ENCODE peak calls at places on chromosomes 2 and 18, in ten cellular contexts. N is stimulated activated CD4-positive, alpha-beta T cell treated with anti-CD3 and anti-CD28 coated beads, Interleukin-2, amount 100 ng/mL, for 48 hours; M is activated gamma-delta T cell treated with Interleukin-2 at 50 U/mL for 16 hours; X is NCI-H1105; H is fibroblast of the aortic adventitia; T is H4; U is EL; Y is hepatocyte; E is brain microvascular endothelial cell; K is non-pigmented ciliary epithelial cell. B is an unnamed sample.

GRCh38 chr2:226514895-226515294 is 284.7 kb downstream of the IRS1 start:
- DNase-seq in N (no peak), K (no peak), T (peak), X (no peak), M (no peak), Y (no peak), H (peak), U (peak), E (peak), B (no peak)

GRCh38 chr18:39909706-39910105 is 2045.3 kb upstream of the PIK3C3 start:
- DNase-seq in K (no peak), X (peak), T (no peak), Y (no peak), N (no peak), H (no peak), E (peak), U (no peak), M (no peak), B (no peak)

GRCh38 chr18:9608298-9608697 is 6.1 kb downstream of the PPP4R1 start:
- DNase-seq in K (no peak), T (no peak), X (no peak), M (no peak), Y (no peak), H (peak), E (no peak), U (peak), N (no peak), B (no peak)

GRCh38 chr2:190119257-190119656 is 56.7 kb upstream of the MSTN start:
- DNase-seq in N (no peak), X (no peak), E (no peak), U (no peak), M (peak), K (no peak), T (no peak), Y (peak), H (peak), B (no peak)

GRCh38 chr2:88865801-88866353 is 174.4 kb downstream of the RPIA start:
- DNase-seq in Y (no peak), N (no peak), K (no peak), T (no peak), X (no peak), U (no peak), E (no peak), H (peak), M (no peak), B (no peak)

GRCh38 chr2:98465456-98466201 is 21.0 kb downstream of the INPP4A start:
- DNase-seq in H (peak), U (peak), M (peak), X (peak), T (peak), K (no peak), N (no peak), Y (peak), E (no peak), B (no peak)

GRCh38 chr2:197092431-197092830 is 165.9 kb upstream of the PGAP1 start:
- DNase-seq in Y (peak), K (peak), T (no peak), H (peak), E (peak), M (no peak), U (peak), N (no peak), X (no peak), B (no peak)

GRCh38 chr2:54208364-54209240 is 47.4 kb downstream of the TSPYL6 start:
- DNase-seq in K (peak), U (peak), X (no peak), E (no peak), N (no peak), Y (no peak), T (no peak), M (no peak), H (peak), B (no peak)

GRCh38 chr2:70984576-70985282 is 6.3 kb downstream of the ANKRD53 start:
- DNase-seq in N (peak), K (no peak), T (no peak), X (no peak), Y (peak), E (no peak), M (peak), U (peak), H (no peak), B (no peak)

GRCh38 chr2:204794624-204795023 is 249.3 kb downstream of the PARD3B start:
- DNase-seq in U (no peak), M (no peak), E (no peak), X (no peak), N (no peak), Y (no peak), T (no peak), H (peak), K (no peak), B (no peak)

GRCh38 chr2:88221365-88221942 is 51.3 kb downstream of the THNSL2 start:
- DNase-seq in Y (no peak), T (no peak), E (no peak), N (no peak), M (no peak), H (no peak), U (peak), X (no peak), K (no peak), B (no peak)

GRCh38 chr2:9097871-9098270 is 94.4 kb upstream of the MBOAT2 start:
- DNase-seq in K (no peak), U (no peak), T (no peak), Y (no peak), H (no peak), N (no peak), M (no peak), E (no peak), X (no peak), B (no peak)

GRCh38 chr2:17388790-17389189 is 129.4 kb downstream of the RAD51AP2 start:
- DNase-seq in M (no peak), Y (no peak), E (no peak), H (no peak), X (no peak), K (no peak), N (no peak), T (no peak), U (no peak), B (no peak)

GRCh38 chr2:57899898-57900297 is 146.7 kb upstream of the VRK2 start:
- DNase-seq in K (no peak), N (no peak), Y (no peak), M (no peak), U (no peak), E (no peak), T (no peak), H (no peak), X (no peak), B (no peak)

GRCh38 chr2:25252291-25253152 is 84.1 kb upstream of the POMC start:
- DNase-seq in N (peak), T (no peak), H (peak), U (peak), X (peak), K (no peak), Y (peak), M (peak), E (peak), B (no peak)

GRCh38 chr2:120231974-120232635 is 8.9 kb upstream of the TMEM185B start:
- DNase-seq in X (no peak), N (peak), H (peak), U (no peak), E (no peak), K (no peak), Y (no peak), T (no peak), M (peak), B (no peak)

GRCh38 chr18:49841236-49842217 is 28.2 kb upstream of the ACAA2 start:
- DNase-seq in E (no peak), X (no peak), Y (no peak), N (no peak), H (no peak), M (no peak), U (no peak), K (no peak), T (no peak), B (no peak)

GRCh38 chr2:47195149-47195548 is 40.0 kb upstream of the STPG4 start:
- DNase-seq in K (no peak), U (peak), M (no peak), Y (peak), X (no peak), E (no peak), H (peak), T (no peak), N (no peak), B (no peak)

GRCh38 chr18:48060947-48061346 is 130.5 kb upstream of the SMAD2 start:
- DNase-seq in M (no peak), X (no peak), N (no peak), U (no peak), Y (no peak), E (no peak), K (no peak), T (no peak), H (no peak), B (no peak)

GRCh38 chr2:172342611-172343010 is 84.8 kb upstream of the ITGA6 start:
- DNase-seq in E (no peak), H (no peak), M (no peak), N (no peak), T (no peak), U (no peak), Y (no peak), X (no peak), K (no peak), B (no peak)

GRCh38 chr2:235171511-235172130 is 219.8 kb downstream of the SH3BP4 start:
- DNase-seq in U (peak), M (no peak), K (peak), E (peak), N (no peak), Y (peak), T (peak), H (peak), X (no peak), B (no peak)

GRCh38 chr2:221616561-221616960 is 44.5 kb upstream of the EPHA4 start:
- DNase-seq in T (no peak), N (no peak), K (no peak), M (no peak), H (no peak), X (no peak), U (no peak), E (no peak), Y (no peak), B (no peak)

GRCh38 chr2:26561376-26561775 is 79.8 kb downstream of the CIB4 start:
- DNase-seq in Y (no peak), X (no peak), U (no peak), K (no peak), T (no peak), H (no peak), N (no peak), M (no peak), E (no peak), B (no peak)

GRCh38 chr2:239266779-239267410 is 133.9 kb downstream of the HDAC4 start:
- DNase-seq in H (no peak), T (no peak), E (no peak), Y (no peak), N (no peak), X (no peak), K (no peak), U (no peak), M (no peak), B (no peak)

GRCh38 chr2:61529944-61530343 is 8.2 kb downstream of the XPO1 start:
- DNase-seq in T (no peak), Y (no peak), U (no peak), H (no peak), E (no peak), X (no peak), K (no peak), M (no peak), N (no peak), B (no peak)

GRCh38 chr18:59432796-59433195 is 73.7 kb upstream of the LMAN1 start:
- DNase-seq in T (no peak), M (no peak), N (no peak), X (no peak), U (no peak), H (no peak), K (no peak), Y (no peak), E (no peak), B (no peak)

B was measured in kidney epithelial cell.